ENCODE peak calls at places on chromosomes 12 and 14, in seven cellular contexts. B, F, K, U, M, W and J are unnamed samples.

GRCh38 chr12:79482921-79483320 is 207.8 kb downstream of the PAWR start:
- DNase-seq in B (no peak), F (no peak), K (no peak), U (no peak), M (no peak), W (no peak), J (no peak)

GRCh38 chr12:70852416-70853150 is 68.0 kb downstream of the PTPRR start:
- DNase-seq in B (no peak), F (no peak), K (no peak), U (no peak), M (no peak), W (no peak), J (no peak)

GRCh38 chr12:84785951-84786350 is 126.6 kb downstream of the SLC6A15 start:
- DNase-seq in B (no peak), F (no peak), K (no peak), U (no peak), M (no peak), W (no peak), J (no peak)

GRCh38 chr12:108798551-108799221 is 58.7 kb downstream of the SSH1 start:
- DNase-seq in B (no peak), F (no peak), K (no peak), U (no peak), M (no peak), W (no peak), J (no peak)

GRCh38 chr14:92633724-92634123 is 114.7 kb downstream of the LGMN start:
- DNase-seq in B (no peak), F (no peak), K (no peak), U (no peak), M (no peak), W (no peak), J (no peak)

GRCh38 chr12:88878295-88878694 is 298.0 kb upstream of the KITLG start:
- DNase-seq in B (no peak), F (no peak), K (no peak), U (no peak), M (no peak), W (no peak), J (no peak)

GRCh38 chr14:70803321-70804110 is 5.8 kb downstream of the MAP3K9 start:
- DNase-seq in B (no peak), F (no peak), K (no peak), U (no peak), M (no peak), W (peak; percentile 66), J (no peak)

GRCh38 chr12:104218935-104219334 is 3.4 kb downstream of the TXNRD1 start:
- DNase-seq in B (peak; percentile 19), F (no peak), K (no peak), U (no peak), M (no peak), W (no peak), J (no peak)

GRCh38 chr12:107449891-107450290 is 235.7 kb upstream of the PWP1 start:
- DNase-seq in B (no peak), F (no peak), K (no peak), U (no peak), M (no peak), W (no peak), J (no peak)

GRCh38 chr14:95043314-95043713 is 114.0 kb downstream of the DICER1 start:
- DNase-seq in B (no peak), F (no peak), K (no peak), U (peak; percentile 16), M (no peak), W (no peak), J (no peak)

GRCh38 chr12:388012-388411 is 1.1 kb downstream of the KDM5A start:
- DNase-seq in B (no peak), F (no peak), K (no peak), U (no peak), M (no peak), W (no peak), J (no peak)

GRCh38 chr12:386651-387050 is 2.5 kb downstream of the KDM5A start:
- DNase-seq in B (no peak), F (no peak), K (no peak), U (no peak), M (no peak), W (no peak), J (no peak)

GRCh38 chr12:389138-390096 is at the start of gene KDM5A:
- DNase-seq in B (peak; percentile 90), F (peak; percentile 89), K (peak; percentile 91), U (peak; percentile 88), M (peak; percentile 86), W (peak; percentile 73), J (peak; percentile 68)

DNA sequence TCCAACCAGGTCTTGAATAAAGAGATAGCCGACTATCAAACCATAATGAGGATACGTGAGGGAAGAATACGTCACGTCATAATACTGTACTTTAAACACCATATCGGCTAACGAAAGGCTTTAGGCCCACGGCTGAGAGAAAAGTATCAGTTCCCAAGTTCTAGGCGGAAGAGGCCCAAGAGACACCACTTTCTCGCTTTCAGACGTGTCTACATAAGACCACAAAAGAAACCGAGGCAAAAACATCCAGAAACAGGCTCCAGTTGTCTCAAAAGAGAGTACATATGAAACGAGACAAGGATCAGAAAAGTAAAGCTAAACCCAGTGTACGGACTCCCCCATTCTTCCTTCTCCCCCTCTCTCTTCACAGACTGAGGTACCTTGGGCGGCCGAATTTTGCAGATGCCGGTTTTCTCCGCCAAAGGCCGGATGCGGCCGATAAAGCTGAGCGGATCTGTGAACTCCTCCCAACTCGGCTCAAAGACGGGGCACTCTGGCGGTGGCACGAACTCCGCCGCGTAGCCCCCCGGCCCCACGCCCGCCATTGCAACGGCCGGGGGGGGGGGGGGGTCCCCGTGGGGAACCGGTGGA is 478 bp downstream of the KDM5A start:
- DNase-seq in B (no peak), F (peak; percentile 24), K (no peak), U (no peak), M (no peak), W (no peak), J (no peak)
- TF ChIP-seq SIN3A in B (no peak), F (no peak), K (no peak), U (no peak), M (no peak), W (no peak), J (no peak)

GRCh38 chr14:32509632-32510187 is 180.6 kb downstream of the AKAP6 start:
- DNase-seq in B (no peak), F (no peak), K (no peak), U (no peak), M (peak; percentile 50), W (no peak), J (no peak)
- TF ChIP-seq SIN3A in B (no peak), F (no peak), K (no peak), U (no peak), M (no peak), W (no peak), J (no peak)

GRCh38 chr12:69024413-69024812 is 91.4 kb upstream of the CPM start:
- DNase-seq in B (peak; percentile 64), F (no peak), K (no peak), U (no peak), M (no peak), W (no peak), J (no peak)
- TF ChIP-seq SIN3A in B (no peak), F (no peak), K (no peak), U (no peak), M (no peak), W (no peak), J (no peak)

DNA sequence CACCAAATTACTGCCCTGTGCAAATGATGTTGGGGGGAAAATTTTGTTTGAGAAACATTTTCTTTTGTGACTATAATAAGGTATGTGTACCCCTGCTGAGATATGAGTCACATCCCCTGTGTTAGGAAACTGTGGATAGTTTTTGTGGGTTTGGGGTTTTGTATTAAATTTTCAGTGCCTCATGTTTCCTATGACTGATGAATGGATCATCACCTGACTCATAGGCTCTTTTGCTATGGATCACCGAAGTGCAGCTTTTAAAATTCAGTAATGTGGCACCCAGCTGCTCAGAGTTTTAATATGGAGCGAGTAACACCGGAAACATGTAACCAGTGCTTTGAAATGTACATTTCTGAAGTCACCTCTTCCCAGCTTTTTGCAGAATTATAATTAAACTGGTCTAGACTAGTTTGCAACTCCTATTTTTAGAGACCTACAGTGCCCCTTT is 167.4 kb upstream of the HMGA2 start:
- DNase-seq in B (peak; percentile 97), F (peak; percentile 42), K (no peak), U (no peak), M (no peak), W (no peak), J (peak; percentile 97)
- TF ChIP-seq SIN3A in B (peak; percentile 53), F (no peak), K (peak; percentile 56), U (no peak), M (no peak), W (no peak), J (no peak)

GRCh38 chr14:34262511-34262910 is 199.5 kb downstream of the SPTSSA start:
- DNase-seq in B (no peak), F (no peak), K (peak; percentile 3), U (no peak), M (no peak), W (no peak), J (no peak)
- TF ChIP-seq SIN3A in B (no peak), F (no peak), K (no peak), U (no peak), M (no peak), W (no peak), J (no peak)

GRCh38 chr14:60642270-60642789 is 6.9 kb downstream of the SIX1 start:
- DNase-seq in B (no peak), F (no peak), K (peak; percentile 43), U (peak; percentile 86), M (no peak), W (no peak), J (no peak)
- TF ChIP-seq SIN3A in B (no peak), F (no peak), K (no peak), U (no peak), M (no peak), W (no peak), J (no peak)

GRCh38 chr12:25241171-25242020 is 9.3 kb downstream of the KRAS start:
- DNase-seq in B (peak; percentile 18), F (peak; percentile 34), K (peak; percentile 27), U (no peak), M (peak; percentile 24), W (no peak), J (peak; percentile 41)
- TF ChIP-seq SIN3A in B (no peak), F (no peak), K (no peak), U (no peak), M (no peak), W (no peak), J (no peak)

DNA sequence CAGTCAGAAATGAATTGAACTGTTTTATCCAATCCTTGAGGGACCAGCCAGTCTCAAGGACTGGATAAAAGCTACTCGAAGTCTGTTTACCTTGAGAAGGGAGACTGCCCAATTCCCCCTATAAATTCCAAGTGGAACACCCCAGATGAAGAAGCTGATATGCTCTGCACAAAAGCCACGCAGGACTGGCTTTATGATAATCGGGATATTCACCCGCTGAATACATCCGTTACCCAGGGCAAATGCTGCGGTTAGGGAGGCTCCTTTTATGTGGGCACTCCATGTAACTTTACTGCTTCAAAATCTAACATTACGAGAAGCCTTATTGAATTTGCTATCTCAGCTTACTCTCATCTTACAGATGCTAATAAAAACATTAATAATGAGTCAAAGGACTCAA is 119.1 kb downstream of the DENND5B start:
- DNase-seq in B (no peak), F (no peak), K (no peak), U (no peak), M (no peak), W (no peak), J (no peak)
- TF ChIP-seq SIN3A in B (peak; percentile 51), F (no peak), K (no peak), U (no peak), M (no peak), W (no peak), J (no peak)